ENCODE peak calls at places on chromosome 22, in six cellular contexts. One of them, this sample, is unnamed.

GRCh38 chr22:43931771-43932170 is 8.2 kb downstream of the PNPLA3 start:
- DNase-seq in A549: no peak
- DNase-seq in MCF 10A: no peak
- DNase-seq in RWPE2: no peak
- DNase-seq in GOT3: no peak
- DNase-seq in mesenchymal stem cell: no peak
- DNase-seq in this sample: no peak

GRCh38 chr22:17851754-17852153 is 77.5 kb upstream of the BID start:
- DNase-seq in A549: no peak
- DNase-seq in MCF 10A: no peak
- DNase-seq in RWPE2: no peak
- DNase-seq in GOT3: no peak
- DNase-seq in mesenchymal stem cell: no peak
- DNase-seq in this sample: no peak

GRCh38 chr22:22884888-22885840 is 2.5 kb upstream of the IGLL5 start:
- DNase-seq in A549: no peak
- DNase-seq in MCF 10A: no peak
- DNase-seq in RWPE2: no peak
- DNase-seq in GOT3: no peak
- DNase-seq in mesenchymal stem cell: no peak
- DNase-seq in this sample: no peak

GRCh38 chr22:39098026-39098425 is 982 bp downstream of the APOBEC3H start:
- DNase-seq in A549: no peak
- DNase-seq in MCF 10A: peak; percentile 54
- DNase-seq in RWPE2: no peak
- DNase-seq in GOT3: no peak
- DNase-seq in mesenchymal stem cell: no peak
- DNase-seq in this sample: no peak

GRCh38 chr22:46538816-46539163 is 1.4 kb upstream of the CELSR1 start:
- DNase-seq in A549: no peak
- DNase-seq in MCF 10A: peak; percentile 73
- DNase-seq in RWPE2: no peak
- DNase-seq in GOT3: no peak
- DNase-seq in mesenchymal stem cell: no peak
- DNase-seq in this sample: peak; percentile 6

GRCh38 chr22:20205964-20206708 is 55.3 kb upstream of the CCDC188 start:
- DNase-seq in A549: peak; percentile 59
- DNase-seq in MCF 10A: peak; percentile 82
- DNase-seq in RWPE2: no peak
- DNase-seq in GOT3: no peak
- DNase-seq in mesenchymal stem cell: peak; percentile 66
- DNase-seq in this sample: peak; percentile 70

GRCh38 chr22:42160830-42161696 is 30.5 kb upstream of the CYP2D6 start:
- DNase-seq in A549: peak; percentile 28
- DNase-seq in MCF 10A: peak; percentile 14
- DNase-seq in RWPE2: no peak
- DNase-seq in GOT3: no peak
- DNase-seq in mesenchymal stem cell: no peak
- DNase-seq in this sample: no peak

GRCh38 chr22:48483764-48484528 is 1343.7 kb downstream of the BRD1 start:
- DNase-seq in A549: no peak
- DNase-seq in MCF 10A: no peak
- DNase-seq in RWPE2: no peak
- DNase-seq in GOT3: no peak
- DNase-seq in mesenchymal stem cell: no peak
- DNase-seq in this sample: no peak

GRCh38 chr22:46070722-46071450 is 79.4 kb upstream of the PPARA start:
- DNase-seq in A549: no peak
- DNase-seq in MCF 10A: peak; percentile 64
- DNase-seq in RWPE2: peak; percentile 71
- DNase-seq in GOT3: no peak
- DNase-seq in mesenchymal stem cell: peak; percentile 53
- DNase-seq in this sample: peak; percentile 41

GRCh38 chr22:38963872-38964271 is 6.5 kb downstream of the APOBEC3A start:
- DNase-seq in A549: no peak
- DNase-seq in MCF 10A: no peak
- DNase-seq in RWPE2: no peak
- DNase-seq in GOT3: no peak
- DNase-seq in mesenchymal stem cell: no peak
- DNase-seq in this sample: no peak

GRCh38 chr22:43402128-43402527 is 9.7 kb upstream of the MPPED1 start:
- DNase-seq in A549: no peak
- DNase-seq in MCF 10A: no peak
- DNase-seq in RWPE2: no peak
- DNase-seq in GOT3: no peak
- DNase-seq in mesenchymal stem cell: no peak
- DNase-seq in this sample: no peak

GRCh38 chr22:27129266-27129665 is 471.9 kb downstream of the MIAT start:
- DNase-seq in A549: peak; percentile 21
- DNase-seq in MCF 10A: peak; percentile 56
- DNase-seq in RWPE2: no peak
- DNase-seq in GOT3: no peak
- DNase-seq in mesenchymal stem cell: peak; percentile 69
- DNase-seq in this sample: peak; percentile 97

GRCh38 chr22:19376971-19377370 is 54.6 kb downstream of the HIRA start:
- DNase-seq in A549: no peak
- DNase-seq in MCF 10A: no peak
- DNase-seq in RWPE2: peak; percentile 8
- DNase-seq in GOT3: no peak
- DNase-seq in mesenchymal stem cell: no peak
- DNase-seq in this sample: no peak

GRCh38 chr22:23289851-23290724 is 109.8 kb downstream of the BCR start:
- DNase-seq in A549: peak; percentile 69
- DNase-seq in MCF 10A: peak; percentile 61
- DNase-seq in RWPE2: no peak
- DNase-seq in GOT3: no peak
- DNase-seq in mesenchymal stem cell: peak; percentile 70
- DNase-seq in this sample: peak; percentile 47

GRCh38 chr22:37601540-37602442 is 6.8 kb upstream of the GGA1 start:
- DNase-seq in A549: no peak
- DNase-seq in MCF 10A: peak; percentile 95
- DNase-seq in RWPE2: no peak
- DNase-seq in GOT3: no peak
- DNase-seq in mesenchymal stem cell: peak; percentile 16
- DNase-seq in this sample: peak; percentile 83

GRCh38 chr22:24521791-24522245 is 26.7 kb downstream of the UPB1 start:
- DNase-seq in A549: peak; percentile 74
- DNase-seq in MCF 10A: peak; percentile 79
- DNase-seq in RWPE2: peak; percentile 87
- DNase-seq in GOT3: no peak
- DNase-seq in mesenchymal stem cell: peak; percentile 53
- DNase-seq in this sample: peak; percentile 67

GRCh38 chr22:38835888-38836301 is 7.9 kb downstream of the NPTXR start:
- DNase-seq in A549: no peak
- DNase-seq in MCF 10A: peak; percentile 38
- DNase-seq in RWPE2: no peak
- DNase-seq in GOT3: no peak
- DNase-seq in mesenchymal stem cell: peak; percentile 7
- DNase-seq in this sample: peak; percentile 61

GRCh38 chr22:37843746-37844089 is 416 bp downstream of the ANKRD54 start:
- DNase-seq in A549: no peak
- DNase-seq in MCF 10A: peak; percentile 17
- DNase-seq in RWPE2: no peak
- DNase-seq in GOT3: peak; percentile 47
- DNase-seq in mesenchymal stem cell: peak; percentile 66
- DNase-seq in this sample: no peak

GRCh38 chr22:48238966-48239365 is 1476.5 kb downstream of the TBC1D22A start:
- DNase-seq in A549: no peak
- DNase-seq in MCF 10A: no peak
- DNase-seq in RWPE2: no peak
- DNase-seq in GOT3: no peak
- DNase-seq in mesenchymal stem cell: no peak
- DNase-seq in this sample: no peak

GRCh38 chr22:20056161-20056560 is 23.9 kb upstream of the DGCR8 start:
- DNase-seq in A549: no peak
- DNase-seq in MCF 10A: no peak
- DNase-seq in RWPE2: no peak
- DNase-seq in GOT3: no peak
- DNase-seq in mesenchymal stem cell: no peak
- DNase-seq in this sample: no peak

GRCh38 chr22:39960791-39961746 is 872 bp downstream of the TMA7B start:
- DNase-seq in A549: no peak
- DNase-seq in MCF 10A: peak; percentile 80
- DNase-seq in RWPE2: no peak
- DNase-seq in GOT3: no peak
- DNase-seq in mesenchymal stem cell: peak; percentile 98
- DNase-seq in this sample: peak; percentile 99

GRCh38 chr22:26041931-26042330 is 127.3 kb upstream of the SEZ6L start:
- DNase-seq in A549: no peak
- DNase-seq in MCF 10A: no peak
- DNase-seq in RWPE2: no peak
- DNase-seq in GOT3: no peak
- DNase-seq in mesenchymal stem cell: no peak
- DNase-seq in this sample: no peak

GRCh38 chr22:39514373-39514973 is 5.9 kb upstream of the ATF4 start:
- DNase-seq in A549: peak; percentile 31
- DNase-seq in MCF 10A: peak; percentile 56
- DNase-seq in RWPE2: no peak
- DNase-seq in GOT3: no peak
- DNase-seq in mesenchymal stem cell: no peak
- DNase-seq in this sample: no peak

GRCh38 chr22:47997612-47998011 is 1235.2 kb downstream of the TBC1D22A start:
- DNase-seq in A549: no peak
- DNase-seq in MCF 10A: no peak
- DNase-seq in RWPE2: no peak
- DNase-seq in GOT3: no peak
- DNase-seq in mesenchymal stem cell: no peak
- DNase-seq in this sample: no peak

GRCh38 chr22:41512421-41513194 is 31.7 kb downstream of the POLR3H start:
- DNase-seq in A549: peak; percentile 66
- DNase-seq in MCF 10A: peak; percentile 87
- DNase-seq in RWPE2: no peak
- DNase-seq in GOT3: no peak
- DNase-seq in mesenchymal stem cell: peak; percentile 72
- DNase-seq in this sample: peak; percentile 78

GRCh38 chr22:41562461-41562860 is 1.7 kb downstream of the CSDC2 start:
- DNase-seq in A549: no peak
- DNase-seq in MCF 10A: no peak
- DNase-seq in RWPE2: no peak
- DNase-seq in GOT3: no peak
- DNase-seq in mesenchymal stem cell: no peak
- DNase-seq in this sample: no peak

GRCh38 chr22:47195156-47195675 is 432.8 kb downstream of the TBC1D22A start:
- DNase-seq in A549: no peak
- DNase-seq in MCF 10A: no peak
- DNase-seq in RWPE2: no peak
- DNase-seq in GOT3: no peak
- DNase-seq in mesenchymal stem cell: no peak
- DNase-seq in this sample: no peak

GRCh38 chr22:31843526-31843925 is 89.7 kb downstream of the DEPDC5 start:
- DNase-seq in A549: no peak
- DNase-seq in MCF 10A: no peak
- DNase-seq in RWPE2: no peak
- DNase-seq in GOT3: no peak
- DNase-seq in mesenchymal stem cell: no peak
- DNase-seq in this sample: no peak

GRCh38 chr22:40263191-40263590 is 83.1 kb upstream of the ADSL start:
- DNase-seq in A549: no peak
- DNase-seq in MCF 10A: no peak
- DNase-seq in RWPE2: no peak
- DNase-seq in GOT3: no peak
- DNase-seq in mesenchymal stem cell: peak; percentile 38
- DNase-seq in this sample: peak; percentile 26

GRCh38 chr22:33000342-33001280 is 57.6 kb downstream of the SYN3 start:
- DNase-seq in A549: peak; percentile 8
- DNase-seq in MCF 10A: peak; percentile 65
- DNase-seq in RWPE2: no peak
- DNase-seq in GOT3: no peak
- DNase-seq in mesenchymal stem cell: peak; percentile 56
- DNase-seq in this sample: peak; percentile 6

GRCh38 chr22:37750596-37751162 is 53.8 kb downstream of the TRIOBP start:
- DNase-seq in A549: no peak
- DNase-seq in MCF 10A: peak; percentile 33
- DNase-seq in RWPE2: no peak
- DNase-seq in GOT3: no peak
- DNase-seq in mesenchymal stem cell: no peak
- DNase-seq in this sample: no peak